ENCODE peak calls at places on chromosomes 12 and 14, in nine cellular contexts. G, X, P, K, U, Z, T, W and F are unnamed samples.

GRCh38 chr12:114013601-114014345 is 47.6 kb upstream of the RBM19 start:
- DNase-seq in G (no peak), X (no peak), P (no peak), K (peak), U (no peak), Z (no peak), T (no peak), W (peak), F (peak)

GRCh38 chr12:125218952-125219351 is 153.7 kb downstream of the AACS start:
- DNase-seq in G (no peak), X (no peak), P (no peak), K (no peak), U (no peak), Z (no peak), T (no peak), W (no peak), F (peak)

GRCh38 chr12:74890237-74890599 is 319.4 kb downstream of the KCNC2 start:
- DNase-seq in G (no peak), X (no peak), P (no peak), K (no peak), U (peak), Z (no peak), T (peak), W (peak), F (peak)

GRCh38 chr14:48955857-48956256 is 630.3 kb downstream of the RPS29 start:
- DNase-seq in G (no peak), X (no peak), P (no peak), K (no peak), U (no peak), Z (no peak), T (no peak), W (no peak), F (no peak)

GRCh38 chr12:132284618-132285310 is 44.6 kb downstream of the GALNT9 start:
- DNase-seq in G (no peak), X (no peak), P (no peak), K (no peak), U (no peak), Z (no peak), T (no peak), W (peak), F (no peak)

GRCh38 chr12:75635606-75636444 is 124.4 kb upstream of the KRR1 start:
- DNase-seq in G (no peak), X (no peak), P (no peak), K (no peak), U (no peak), Z (no peak), T (peak), W (peak), F (peak)

GRCh38 chr12:24227550-24227949 is 278.1 kb upstream of the SOX5 start:
- DNase-seq in G (no peak), X (no peak), P (no peak), K (no peak), U (no peak), Z (no peak), T (no peak), W (no peak), F (peak)

GRCh38 chr12:100375023-100375737 is 18.3 kb downstream of the SLC17A8 start:
- DNase-seq in G (peak), X (peak), P (no peak), K (peak), U (no peak), Z (no peak), T (peak), W (no peak), F (peak)

GRCh38 chr14:52091913-52092312 is 23.1 kb upstream of the NID2 start:
- DNase-seq in G (no peak), X (no peak), P (no peak), K (no peak), U (no peak), Z (no peak), T (no peak), W (no peak), F (no peak)

GRCh38 chr14:86203843-86204242 is 673.9 kb downstream of the FLRT2 start:
- DNase-seq in G (no peak), X (no peak), P (no peak), K (no peak), U (no peak), Z (no peak), T (no peak), W (no peak), F (no peak)

GRCh38 chr14:69996197-69996596 is 117.0 kb downstream of the SMOC1 start:
- DNase-seq in G (no peak), X (no peak), P (no peak), K (no peak), U (no peak), Z (no peak), T (no peak), W (peak), F (peak)

GRCh38 chr12:77746108-77746507 is 84.6 kb upstream of the NAV3 start:
- DNase-seq in G (no peak), X (no peak), P (no peak), K (no peak), U (no peak), Z (no peak), T (no peak), W (no peak), F (peak)

GRCh38 chr12:83052890-83053541 is 366.3 kb downstream of the TMTC2 start:
- DNase-seq in G (no peak), X (no peak), P (no peak), K (no peak), U (no peak), Z (no peak), T (no peak), W (no peak), F (no peak)

GRCh38 chr12:121513464-121514183 is 67.2 kb downstream of the KDM2B start:
- DNase-seq in G (peak), X (no peak), P (no peak), K (peak), U (no peak), Z (no peak), T (no peak), W (peak), F (no peak)

GRCh38 chr12:67917811-67918210 is 71.4 kb upstream of the IFNG-AS1 start:
- DNase-seq in G (no peak), X (no peak), P (no peak), K (no peak), U (no peak), Z (no peak), T (no peak), W (no peak), F (no peak)

GRCh38 chr12:106551410-106551809 is 31.4 kb upstream of the RFX4 start:
- DNase-seq in G (no peak), X (no peak), P (no peak), K (no peak), U (no peak), Z (no peak), T (no peak), W (no peak), F (no peak)

GRCh38 chr14:105250986-105251385 is 2.7 kb downstream of the BTBD6 start:
- DNase-seq in G (no peak), X (no peak), P (no peak), K (no peak), U (no peak), Z (no peak), T (no peak), W (no peak), F (no peak)

GRCh38 chr12:124557518-124558223 is 9.7 kb downstream of the NCOR2 start:
- DNase-seq in G (peak), X (peak), P (no peak), K (no peak), U (no peak), Z (no peak), T (no peak), W (no peak), F (no peak)

GRCh38 chr14:33085799-33086198 is 147.1 kb downstream of the NPAS3 start:
- DNase-seq in G (no peak), X (no peak), P (no peak), K (no peak), U (no peak), Z (no peak), T (no peak), W (no peak), F (no peak)

GRCh38 chr12:57173089-57173488 is 25.7 kb upstream of the LRP1-AS start:
- DNase-seq in G (no peak), X (no peak), P (peak), K (peak), U (no peak), Z (no peak), T (no peak), W (peak), F (no peak)

GRCh38 chr12:119139448-119139847 is 39.3 kb upstream of the HSPB8 start:
- DNase-seq in G (no peak), X (no peak), P (no peak), K (no peak), U (no peak), Z (no peak), T (no peak), W (no peak), F (no peak)

GRCh38 chr12:132067182-132067581 is 76.9 kb downstream of the DDX51 start:
- DNase-seq in G (no peak), X (no peak), P (no peak), K (no peak), U (no peak), Z (no peak), T (no peak), W (no peak), F (peak)

GRCh38 chr14:23160924-23161522 is 22.4 kb downstream of the SLC7A8 start:
- DNase-seq in G (peak), X (peak), P (no peak), K (peak), U (no peak), Z (peak), T (peak), W (peak), F (peak)

GRCh38 chr12:56528836-56529235 is 7.2 kb downstream of the RBMS2 start:
- DNase-seq in G (no peak), X (no peak), P (no peak), K (no peak), U (no peak), Z (no peak), T (no peak), W (no peak), F (no peak)

GRCh38 chr14:75339059-75339458 is 60.4 kb downstream of the FOS start:
- DNase-seq in G (no peak), X (no peak), P (no peak), K (no peak), U (no peak), Z (no peak), T (no peak), W (no peak), F (peak)

GRCh38 chr12:48890657-48891418 is 25.2 kb upstream of the RND1 start:
- DNase-seq in G (peak), X (peak), P (peak), K (peak), U (peak), Z (peak), T (peak), W (peak), F (peak)

GRCh38 chr12:11040162-11040561 is 9.0 kb upstream of the TAS2R31 start:
- DNase-seq in G (no peak), X (no peak), P (no peak), K (no peak), U (no peak), Z (no peak), T (no peak), W (no peak), F (no peak)

GRCh38 chr12:26434299-26434915 is 239.0 kb downstream of the SSPN start:
- DNase-seq in G (no peak), X (no peak), P (no peak), K (peak), U (peak), Z (no peak), T (peak), W (peak), F (peak)

GRCh38 chr12:75848533-75848932 is 183.0 kb downstream of the PHLDA1 start:
- DNase-seq in G (no peak), X (no peak), P (no peak), K (no peak), U (no peak), Z (no peak), T (no peak), W (no peak), F (no peak)

GRCh38 chr12:18546399-18546798 is 191.4 kb downstream of the PLCZ1 start:
- DNase-seq in G (no peak), X (no peak), P (no peak), K (no peak), U (no peak), Z (no peak), T (no peak), W (peak), F (peak)

GRCh38 chr12:2842948-2843347 is 8.1 kb upstream of the NRIP2 start:
- DNase-seq in G (no peak), X (no peak), P (no peak), K (no peak), U (no peak), Z (no peak), T (no peak), W (no peak), F (no peak)

GRCh38 chr12:81992461-81992860 is 233.3 kb upstream of the PPFIA2 start:
- DNase-seq in G (no peak), X (no peak), P (no peak), K (peak), U (no peak), Z (no peak), T (no peak), W (peak), F (peak)
- TF ChIP-seq CTCF in G (peak), X (no peak), P (no peak), K (peak), U (peak), Z (no peak), T (peak), W (no peak), F (peak)

GRCh38 chr12:123143753-123144461 is 7.0 kb downstream of the PITPNM2 start:
- DNase-seq in G (no peak), X (no peak), P (no peak), K (no peak), U (no peak), Z (no peak), T (no peak), W (no peak), F (no peak)
- H3K4me3 ChIP-seq in G (no peak), X (no peak), P (no peak), K (no peak), U (no peak), Z (no peak), T (no peak), W (no peak), F (no peak)

GRCh38 chr14:66401447-66402095 is 84.6 kb upstream of the CCDC196 start:
- DNase-seq in G (no peak), X (no peak), P (no peak), K (peak), U (no peak), Z (no peak), T (no peak), W (peak), F (peak)
- TF ChIP-seq CTCF in G (peak), X (peak), P (no peak), K (peak), U (peak), Z (no peak), T (peak), W (peak), F (peak)

GRCh38 chr12:97756741-97757140 is 294.1 kb downstream of the RMST start:
- DNase-seq in G (no peak), X (no peak), P (no peak), K (no peak), U (no peak), Z (no peak), T (no peak), W (no peak), F (no peak)

GRCh38 chr12:97753332-97753731 is 290.7 kb downstream of the RMST start:
- DNase-seq in G (no peak), X (no peak), P (no peak), K (no peak), U (no peak), Z (no peak), T (no peak), W (no peak), F (no peak)

GRCh38 chr12:97756066-97756701 is 293.6 kb downstream of the RMST start:
- DNase-seq in G (no peak), X (no peak), P (no peak), K (no peak), U (no peak), Z (no peak), T (no peak), W (no peak), F (peak)

GRCh38 chr12:97752129-97752528 is 289.5 kb downstream of the RMST start:
- DNase-seq in G (no peak), X (no peak), P (no peak), K (no peak), U (no peak), Z (no peak), T (no peak), W (no peak), F (peak)

DNA sequence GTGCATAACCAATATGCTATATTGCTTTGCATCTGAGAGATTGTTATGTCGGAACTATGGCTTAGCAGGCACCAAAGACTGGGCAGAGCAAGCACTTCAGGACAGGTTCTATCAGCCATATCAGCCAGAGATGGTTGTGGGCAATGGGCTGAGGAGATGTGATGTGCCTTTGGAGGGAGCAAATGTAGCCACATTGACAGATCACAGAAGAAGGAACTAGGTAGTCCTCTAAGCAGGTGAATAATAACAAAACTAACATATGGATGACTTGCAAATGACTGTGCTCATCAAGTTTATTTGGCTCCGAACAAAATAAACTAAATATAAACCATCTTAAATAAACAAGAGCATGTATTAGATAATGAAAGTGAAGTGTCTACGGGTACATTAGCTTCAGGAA is 291.7 kb downstream of the RMST start:
- DNase-seq in G (no peak), X (no peak), P (no peak), K (no peak), U (no peak), Z (no peak), T (no peak), W (no peak), F (no peak)
- H3K4me3 ChIP-seq in G (no peak), X (no peak), P (no peak), K (no peak), U (no peak), Z (no peak), T (no peak), W (no peak), F (no peak)